ENCODE peak calls at places on chromosomes 7 and 10, in eight cellular contexts. One of them, this sample, is unnamed.

GRCh38 chr10:76727009-76727408 is 910.6 kb downstream of the KCNMA1 start:
- DNase-seq in ovary: no peak
- DNase-seq in SK-N-SH: no peak
- DNase-seq in cardiac fibroblast: peak; percentile 6
- DNase-seq in choroid plexus epithelial cell: no peak
- DNase-seq in body of pancreas: no peak
- DNase-seq in GM12878: no peak
- DNase-seq in lower lobe of right lung: no peak
- DNase-seq in this sample: no peak

GRCh38 chr10:13587367-13587766 is 602 bp downstream of the PRPF18 start:
- DNase-seq in ovary: peak; percentile 41
- DNase-seq in SK-N-SH: peak; percentile 36
- DNase-seq in cardiac fibroblast: no peak
- DNase-seq in choroid plexus epithelial cell: peak; percentile 7
- DNase-seq in body of pancreas: no peak
- DNase-seq in GM12878: no peak
- DNase-seq in lower lobe of right lung: no peak
- DNase-seq in this sample: no peak

GRCh38 chr10:132298038-132298935 is 9.5 kb downstream of the STK32C start:
- DNase-seq in ovary: peak; percentile 27
- DNase-seq in SK-N-SH: no peak
- DNase-seq in cardiac fibroblast: no peak
- DNase-seq in choroid plexus epithelial cell: no peak
- DNase-seq in body of pancreas: no peak
- DNase-seq in GM12878: no peak
- DNase-seq in lower lobe of right lung: peak; percentile 24
- DNase-seq in this sample: no peak

GRCh38 chr10:127424594-127425264 is 124.4 kb upstream of the NPS start:
- DNase-seq in ovary: no peak
- DNase-seq in SK-N-SH: peak; percentile 80
- DNase-seq in cardiac fibroblast: peak; percentile 6
- DNase-seq in choroid plexus epithelial cell: peak; percentile 12
- DNase-seq in body of pancreas: peak; percentile 30
- DNase-seq in GM12878: no peak
- DNase-seq in lower lobe of right lung: no peak
- DNase-seq in this sample: no peak

GRCh38 chr10:78969719-78970118 is 99.0 kb upstream of the ZMIZ1 start:
- DNase-seq in ovary: no peak
- DNase-seq in SK-N-SH: no peak
- DNase-seq in cardiac fibroblast: no peak
- DNase-seq in choroid plexus epithelial cell: no peak
- DNase-seq in body of pancreas: no peak
- DNase-seq in GM12878: no peak
- DNase-seq in lower lobe of right lung: no peak
- DNase-seq in this sample: no peak

GRCh38 chr10:122098924-122099323 is 110.0 kb downstream of the TACC2 start:
- DNase-seq in ovary: peak; percentile 48
- DNase-seq in SK-N-SH: no peak
- DNase-seq in cardiac fibroblast: peak; percentile 88
- DNase-seq in choroid plexus epithelial cell: no peak
- DNase-seq in body of pancreas: no peak
- DNase-seq in GM12878: no peak
- DNase-seq in lower lobe of right lung: no peak
- DNase-seq in this sample: peak; percentile 47

GRCh38 chr10:132408823-132409666 is 12.0 kb downstream of the PWWP2B start:
- DNase-seq in ovary: no peak
- DNase-seq in SK-N-SH: no peak
- DNase-seq in cardiac fibroblast: no peak
- DNase-seq in choroid plexus epithelial cell: no peak
- DNase-seq in body of pancreas: peak; percentile 90
- DNase-seq in GM12878: no peak
- DNase-seq in lower lobe of right lung: peak; percentile 86
- DNase-seq in this sample: no peak

GRCh38 chr7:30741289-30741688 is 10.6 kb upstream of the INMT start:
- DNase-seq in ovary: no peak
- DNase-seq in SK-N-SH: no peak
- DNase-seq in cardiac fibroblast: no peak
- DNase-seq in choroid plexus epithelial cell: no peak
- DNase-seq in body of pancreas: no peak
- DNase-seq in GM12878: no peak
- DNase-seq in lower lobe of right lung: no peak
- DNase-seq in this sample: no peak

GRCh38 chr7:36048141-36048901 is 104.7 kb upstream of the EEPD1 start:
- DNase-seq in ovary: no peak
- DNase-seq in SK-N-SH: peak; percentile 58
- DNase-seq in cardiac fibroblast: peak; percentile 90
- DNase-seq in choroid plexus epithelial cell: peak; percentile 98
- DNase-seq in body of pancreas: peak; percentile 20
- DNase-seq in GM12878: no peak
- DNase-seq in lower lobe of right lung: no peak
- DNase-seq in this sample: peak; percentile 89

GRCh38 chr10:57188846-57189245 is 827.8 kb upstream of the ZWINT start:
- DNase-seq in ovary: no peak
- DNase-seq in SK-N-SH: no peak
- DNase-seq in cardiac fibroblast: no peak
- DNase-seq in choroid plexus epithelial cell: no peak
- DNase-seq in body of pancreas: no peak
- DNase-seq in GM12878: no peak
- DNase-seq in lower lobe of right lung: no peak
- DNase-seq in this sample: no peak

GRCh38 chr7:90988523-90988922 is 275.7 kb upstream of the FZD1 start:
- DNase-seq in ovary: no peak
- DNase-seq in SK-N-SH: no peak
- DNase-seq in cardiac fibroblast: no peak
- DNase-seq in choroid plexus epithelial cell: no peak
- DNase-seq in body of pancreas: peak; percentile 12
- DNase-seq in GM12878: no peak
- DNase-seq in lower lobe of right lung: no peak
- DNase-seq in this sample: no peak

GRCh38 chr7:27269455-27269854 is 26.9 kb downstream of the EVX1 start:
- DNase-seq in ovary: no peak
- DNase-seq in SK-N-SH: no peak
- DNase-seq in cardiac fibroblast: no peak
- DNase-seq in choroid plexus epithelial cell: no peak
- DNase-seq in body of pancreas: no peak
- DNase-seq in GM12878: no peak
- DNase-seq in lower lobe of right lung: no peak
- DNase-seq in this sample: no peak

GRCh38 chr7:24910551-24911212 is 69.3 kb downstream of the OSBPL3 start:
- DNase-seq in ovary: no peak
- DNase-seq in SK-N-SH: no peak
- DNase-seq in cardiac fibroblast: no peak
- DNase-seq in choroid plexus epithelial cell: no peak
- DNase-seq in body of pancreas: no peak
- DNase-seq in GM12878: no peak
- DNase-seq in lower lobe of right lung: no peak
- DNase-seq in this sample: no peak

GRCh38 chr7:24912874-24913514 is 67.0 kb downstream of the OSBPL3 start:
- DNase-seq in ovary: no peak
- DNase-seq in SK-N-SH: no peak
- DNase-seq in cardiac fibroblast: no peak
- DNase-seq in choroid plexus epithelial cell: no peak
- DNase-seq in body of pancreas: no peak
- DNase-seq in GM12878: no peak
- DNase-seq in lower lobe of right lung: no peak
- DNase-seq in this sample: no peak

GRCh38 chr7:24912424-24912823 is 67.6 kb downstream of the OSBPL3 start:
- DNase-seq in ovary: no peak
- DNase-seq in SK-N-SH: no peak
- DNase-seq in cardiac fibroblast: no peak
- DNase-seq in choroid plexus epithelial cell: no peak
- DNase-seq in body of pancreas: no peak
- DNase-seq in GM12878: no peak
- DNase-seq in lower lobe of right lung: no peak
- DNase-seq in this sample: no peak

GRCh38 chr7:24908757-24909156 is 71.2 kb downstream of the OSBPL3 start:
- DNase-seq in ovary: no peak
- DNase-seq in SK-N-SH: no peak
- DNase-seq in cardiac fibroblast: no peak
- DNase-seq in choroid plexus epithelial cell: no peak
- DNase-seq in body of pancreas: no peak
- DNase-seq in GM12878: no peak
- DNase-seq in lower lobe of right lung: no peak
- DNase-seq in this sample: no peak

DNA sequence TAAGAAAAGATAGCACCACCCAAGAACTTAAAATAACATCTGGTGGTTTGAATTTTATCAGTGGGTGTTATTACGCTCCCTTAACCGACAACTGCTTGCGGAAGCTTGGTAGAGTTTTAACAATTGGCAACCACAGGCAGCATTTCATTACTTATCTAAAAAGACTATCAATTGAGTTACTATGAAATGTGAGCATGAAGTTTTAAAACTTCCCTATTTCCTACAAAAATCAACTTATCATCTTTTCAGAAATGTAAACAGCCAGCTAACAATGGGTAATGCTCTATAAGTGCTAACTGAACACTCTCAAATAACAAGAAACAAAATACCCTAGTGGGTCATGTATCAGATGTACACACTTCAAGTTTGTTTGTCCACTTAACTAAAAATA is 68.8 kb downstream of the OSBPL3 start:
- DNase-seq in ovary: no peak
- DNase-seq in SK-N-SH: no peak
- DNase-seq in cardiac fibroblast: peak; percentile 58
- DNase-seq in choroid plexus epithelial cell: no peak
- DNase-seq in body of pancreas: no peak
- DNase-seq in GM12878: peak; percentile 45
- DNase-seq in lower lobe of right lung: no peak
- DNase-seq in this sample: no peak
- H3K4me3 ChIP-seq in ovary: no peak overlapping the region
- H3K4me3 ChIP-seq in SK-N-SH: no peak overlapping the region
- H3K4me3 ChIP-seq in cardiac fibroblast: no peak overlapping the region
- H3K4me3 ChIP-seq in choroid plexus epithelial cell: no peak overlapping the region
- H3K4me3 ChIP-seq in body of pancreas: no peak overlapping the region
- H3K4me3 ChIP-seq in GM12878: peak overlapping the region; percentile 21
- H3K4me3 ChIP-seq in lower lobe of right lung: no peak overlapping the region
- H3K4me3 ChIP-seq in this sample: no peak overlapping the region

GRCh38 chr10:124735491-124736286 is 8.5 kb downstream of the FAM53B start:
- DNase-seq in ovary: no peak
- DNase-seq in SK-N-SH: no peak
- DNase-seq in cardiac fibroblast: no peak
- DNase-seq in choroid plexus epithelial cell: no peak
- DNase-seq in body of pancreas: no peak
- DNase-seq in GM12878: no peak
- DNase-seq in lower lobe of right lung: no peak
- DNase-seq in this sample: no peak

GRCh38 chr10:124737221-124737620 is 7.0 kb downstream of the FAM53B start:
- DNase-seq in ovary: no peak
- DNase-seq in SK-N-SH: no peak
- DNase-seq in cardiac fibroblast: no peak
- DNase-seq in choroid plexus epithelial cell: no peak
- DNase-seq in body of pancreas: no peak
- DNase-seq in GM12878: no peak
- DNase-seq in lower lobe of right lung: no peak
- DNase-seq in this sample: no peak

GRCh38 chr10:124737708-124738107 is 6.5 kb downstream of the FAM53B start:
- DNase-seq in ovary: no peak
- DNase-seq in SK-N-SH: no peak
- DNase-seq in cardiac fibroblast: no peak
- DNase-seq in choroid plexus epithelial cell: no peak
- DNase-seq in body of pancreas: no peak
- DNase-seq in GM12878: no peak
- DNase-seq in lower lobe of right lung: no peak
- DNase-seq in this sample: no peak

GRCh38 chr10:124738441-124738840 is 5.7 kb downstream of the FAM53B start:
- DNase-seq in ovary: no peak
- DNase-seq in SK-N-SH: no peak
- DNase-seq in cardiac fibroblast: no peak
- DNase-seq in choroid plexus epithelial cell: no peak
- DNase-seq in body of pancreas: no peak
- DNase-seq in GM12878: no peak
- DNase-seq in lower lobe of right lung: no peak
- DNase-seq in this sample: no peak

GRCh38 chr10:124736491-124737136 is 7.6 kb downstream of the FAM53B start:
- DNase-seq in ovary: peak; percentile 92
- DNase-seq in SK-N-SH: no peak
- DNase-seq in cardiac fibroblast: peak; percentile 90
- DNase-seq in choroid plexus epithelial cell: peak; percentile 82
- DNase-seq in body of pancreas: peak; percentile 81
- DNase-seq in GM12878: no peak
- DNase-seq in lower lobe of right lung: peak; percentile 86
- DNase-seq in this sample: peak; percentile 90
- H3K4me3 ChIP-seq in ovary: no peak overlapping the region
- H3K4me3 ChIP-seq in SK-N-SH: no peak overlapping the region
- H3K4me3 ChIP-seq in cardiac fibroblast: no peak overlapping the region
- H3K4me3 ChIP-seq in choroid plexus epithelial cell: no peak overlapping the region
- H3K4me3 ChIP-seq in body of pancreas: no peak overlapping the region
- H3K4me3 ChIP-seq in GM12878: no peak overlapping the region
- H3K4me3 ChIP-seq in lower lobe of right lung: peak overlapping the region; percentile 2
- H3K4me3 ChIP-seq in this sample: no peak overlapping the region

GRCh38 chr7:40700653-40701475 is 566.1 kb downstream of the SUGCT start:
- DNase-seq in ovary: no peak
- DNase-seq in SK-N-SH: no peak
- DNase-seq in cardiac fibroblast: peak; percentile 54
- DNase-seq in choroid plexus epithelial cell: no peak
- DNase-seq in body of pancreas: no peak
- DNase-seq in GM12878: no peak
- DNase-seq in lower lobe of right lung: no peak
- DNase-seq in this sample: peak; percentile 46
- H3K4me3 ChIP-seq in ovary: no peak overlapping the region
- H3K4me3 ChIP-seq in SK-N-SH: no peak overlapping the region
- H3K4me3 ChIP-seq in cardiac fibroblast: no peak overlapping the region
- H3K4me3 ChIP-seq in choroid plexus epithelial cell: no peak overlapping the region
- H3K4me3 ChIP-seq in body of pancreas: no peak overlapping the region
- H3K4me3 ChIP-seq in GM12878: no peak overlapping the region
- H3K4me3 ChIP-seq in lower lobe of right lung: no peak overlapping the region
- H3K4me3 ChIP-seq in this sample: no peak overlapping the region

GRCh38 chr10:623039-623438 is 66.4 kb downstream of the DIP2C start:
- DNase-seq in ovary: no peak
- DNase-seq in SK-N-SH: no peak
- DNase-seq in cardiac fibroblast: no peak
- DNase-seq in choroid plexus epithelial cell: no peak
- DNase-seq in body of pancreas: no peak
- DNase-seq in GM12878: no peak
- DNase-seq in lower lobe of right lung: peak; percentile 42
- DNase-seq in this sample: no peak

GRCh38 chr10:625335-625699 is 64.2 kb downstream of the DIP2C start:
- DNase-seq in ovary: no peak
- DNase-seq in SK-N-SH: peak; percentile 77
- DNase-seq in cardiac fibroblast: no peak
- DNase-seq in choroid plexus epithelial cell: no peak
- DNase-seq in body of pancreas: peak; percentile 46
- DNase-seq in GM12878: no peak
- DNase-seq in lower lobe of right lung: peak; percentile 41
- DNase-seq in this sample: no peak

GRCh38 chr10:623477-624311 is 65.8 kb downstream of the DIP2C start:
- DNase-seq in ovary: no peak
- DNase-seq in SK-N-SH: no peak
- DNase-seq in cardiac fibroblast: no peak
- DNase-seq in choroid plexus epithelial cell: no peak
- DNase-seq in body of pancreas: no peak
- DNase-seq in GM12878: no peak
- DNase-seq in lower lobe of right lung: no peak
- DNase-seq in this sample: no peak

GRCh38 chr10:624605-625334 is 64.7 kb downstream of the DIP2C start:
- DNase-seq in ovary: peak; percentile 77
- DNase-seq in SK-N-SH: peak; percentile 59
- DNase-seq in cardiac fibroblast: peak; percentile 90
- DNase-seq in choroid plexus epithelial cell: peak; percentile 88
- DNase-seq in body of pancreas: peak; percentile 69
- DNase-seq in GM12878: no peak
- DNase-seq in lower lobe of right lung: peak; percentile 42
- DNase-seq in this sample: peak; percentile 88

DNA sequence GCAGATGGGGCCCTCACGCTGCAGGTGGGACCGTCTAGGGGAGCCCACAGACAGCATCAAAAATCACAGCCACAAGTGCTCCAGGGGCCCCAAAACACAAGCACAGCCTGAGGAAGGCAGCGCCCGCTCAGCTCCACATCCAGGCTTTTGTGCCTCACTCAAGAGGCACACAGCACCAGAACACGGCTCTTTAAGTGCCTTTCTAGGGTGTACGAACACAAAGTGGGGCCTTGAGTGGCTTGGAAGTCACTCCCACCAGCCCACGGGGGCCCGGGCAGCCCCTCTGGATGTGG is 65.2 kb downstream of the DIP2C start:
- DNase-seq in ovary: no peak
- DNase-seq in SK-N-SH: no peak
- DNase-seq in cardiac fibroblast: no peak
- DNase-seq in choroid plexus epithelial cell: no peak
- DNase-seq in body of pancreas: no peak
- DNase-seq in GM12878: no peak
- DNase-seq in lower lobe of right lung: no peak
- DNase-seq in this sample: no peak
- H3K4me3 ChIP-seq in ovary: no peak overlapping the region
- H3K4me3 ChIP-seq in SK-N-SH: no peak overlapping the region
- H3K4me3 ChIP-seq in cardiac fibroblast: no peak overlapping the region
- H3K4me3 ChIP-seq in choroid plexus epithelial cell: no peak overlapping the region
- H3K4me3 ChIP-seq in body of pancreas: no peak overlapping the region
- H3K4me3 ChIP-seq in GM12878: no peak overlapping the region
- H3K4me3 ChIP-seq in lower lobe of right lung: no peak overlapping the region
- H3K4me3 ChIP-seq in this sample: no peak overlapping the region